ENCODE peak calls at places on chromosome 3, in nine cellular contexts. N is hepatocyte; D is LNCaP clone FGC; O is left ventricle myocardium inferior; H is GM12864; U is effector memory CD4-positive, alpha-beta T cell; W is fibroblast of mammary gland; Z is bronchial epithelial cell; B is tibial nerve. Q is an unnamed sample.

GRCh38 chr3:168165390-168166269 is 69.9 kb upstream of the GOLIM4 start:
- DNase-seq in N (peak), D (peak), O (no peak), H (peak), U (no peak), W (peak), Z (peak), B (peak), Q (peak)

GRCh38 chr3:181446741-181447140 is 265.0 kb upstream of the SOX2 start:
- DNase-seq in N (no peak), D (no peak), O (no peak), H (no peak), U (no peak), W (no peak), Z (peak), B (no peak), Q (no peak)

GRCh38 chr3:57967590-57967989 is 40.6 kb upstream of the FLNB start:
- DNase-seq in N (no peak), D (no peak), O (no peak), H (no peak), U (no peak), W (no peak), Z (no peak), B (no peak), Q (no peak)

GRCh38 chr3:141261472-141262171 is 30.0 kb downstream of the PXYLP1 start:
- DNase-seq in N (no peak), D (no peak), O (no peak), H (no peak), U (no peak), W (no peak), Z (no peak), B (no peak), Q (no peak)

GRCh38 chr3:187165144-187165543 is 25.8 kb upstream of the RPL39L start:
- DNase-seq in N (peak), D (peak), O (no peak), H (peak), U (peak), W (peak), Z (peak), B (peak), Q (peak)

GRCh38 chr3:43810797-43811196 is 120.1 kb downstream of the ABHD5 start:
- DNase-seq in N (no peak), D (no peak), O (no peak), H (no peak), U (no peak), W (no peak), Z (peak), B (no peak), Q (no peak)

GRCh38 chr3:123719785-123720531 is 135.1 kb upstream of the HACD2 start:
- DNase-seq in N (no peak), D (no peak), O (peak), H (no peak), U (no peak), W (no peak), Z (peak), B (no peak), Q (no peak)

GRCh38 chr3:33980252-33980651 is 181.8 kb downstream of the PDCD6IP start:
- DNase-seq in N (peak), D (peak), O (no peak), H (no peak), U (no peak), W (peak), Z (peak), B (peak), Q (peak)

GRCh38 chr3:11717301-11717700 is 73.6 kb upstream of the VGLL4 start:
- DNase-seq in N (no peak), D (no peak), O (no peak), H (no peak), U (no peak), W (no peak), Z (no peak), B (no peak), Q (peak)

GRCh38 chr3:108073712-108074431 is 17.0 kb downstream of the CD47 start:
- DNase-seq in N (no peak), D (no peak), O (no peak), H (no peak), U (no peak), W (peak), Z (peak), B (no peak), Q (peak)

GRCh38 chr3:87997298-87997697 is 61.5 kb downstream of the CGGBP1 start:
- DNase-seq in N (no peak), D (no peak), O (no peak), H (no peak), U (no peak), W (peak), Z (peak), B (peak), Q (peak)

GRCh38 chr3:72335458-72336050 is 512.7 kb downstream of the SHQ1 start:
- DNase-seq in N (no peak), D (no peak), O (no peak), H (no peak), U (no peak), W (peak), Z (no peak), B (no peak), Q (peak)

GRCh38 chr3:33117461-33117860 is 3.6 kb downstream of the CRTAP start:
- DNase-seq in N (no peak), D (no peak), O (no peak), H (no peak), U (no peak), W (peak), Z (no peak), B (no peak), Q (no peak)

GRCh38 chr3:36681867-36682266 is 82.5 kb downstream of the DCLK3 start:
- DNase-seq in N (no peak), D (no peak), O (no peak), H (peak), U (no peak), W (no peak), Z (no peak), B (no peak), Q (no peak)

GRCh38 chr3:128388932-128389331 is 77.8 kb downstream of the DNAJB8 start:
- DNase-seq in N (no peak), D (no peak), O (no peak), H (no peak), U (no peak), W (no peak), Z (no peak), B (no peak), Q (no peak)

GRCh38 chr3:67564008-67564407 is 90.4 kb downstream of the SUCLG2 start:
- DNase-seq in N (no peak), D (no peak), O (no peak), H (no peak), U (no peak), W (no peak), Z (no peak), B (no peak), Q (peak)

GRCh38 chr3:50612973-50613851 is 1.6 kb upstream of the CISH start:
- DNase-seq in N (no peak), D (no peak), O (no peak), H (no peak), U (no peak), W (no peak), Z (no peak), B (no peak), Q (no peak)
- H3K4me3 ChIP-seq in N (no peak), D (no peak), O (peak), H (no peak), U (peak), W (no peak), Z (no peak), B (no peak), Q (peak)

DNA sequence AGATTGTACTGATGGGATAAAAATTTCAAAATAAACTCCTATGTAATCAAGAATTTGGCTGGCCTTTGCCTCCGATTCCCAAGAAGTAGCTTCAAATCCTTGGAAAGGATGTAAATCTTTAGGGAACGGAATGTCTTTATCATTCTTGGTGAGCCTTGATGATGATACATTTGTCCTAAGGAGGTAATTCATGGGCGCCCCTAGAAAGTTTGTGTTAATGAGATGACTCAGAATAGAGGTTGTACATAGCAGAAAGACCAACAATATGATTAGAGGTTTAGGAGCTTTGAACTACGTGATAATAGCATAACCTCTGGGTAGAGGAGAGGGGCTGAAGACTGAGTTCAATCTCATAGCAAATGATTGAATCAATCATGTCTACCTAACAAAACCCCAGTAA is 248.6 kb upstream of the SLITRK3 start:
- DNase-seq in N (no peak), D (no peak), O (no peak), H (no peak), U (no peak), W (peak), Z (no peak), B (no peak), Q (no peak)
- H3K4me3 ChIP-seq in N (no peak), D (no peak), O (no peak), H (no peak), U (no peak), W (no peak), Z (no peak), B (no peak), Q (no peak)

DNA sequence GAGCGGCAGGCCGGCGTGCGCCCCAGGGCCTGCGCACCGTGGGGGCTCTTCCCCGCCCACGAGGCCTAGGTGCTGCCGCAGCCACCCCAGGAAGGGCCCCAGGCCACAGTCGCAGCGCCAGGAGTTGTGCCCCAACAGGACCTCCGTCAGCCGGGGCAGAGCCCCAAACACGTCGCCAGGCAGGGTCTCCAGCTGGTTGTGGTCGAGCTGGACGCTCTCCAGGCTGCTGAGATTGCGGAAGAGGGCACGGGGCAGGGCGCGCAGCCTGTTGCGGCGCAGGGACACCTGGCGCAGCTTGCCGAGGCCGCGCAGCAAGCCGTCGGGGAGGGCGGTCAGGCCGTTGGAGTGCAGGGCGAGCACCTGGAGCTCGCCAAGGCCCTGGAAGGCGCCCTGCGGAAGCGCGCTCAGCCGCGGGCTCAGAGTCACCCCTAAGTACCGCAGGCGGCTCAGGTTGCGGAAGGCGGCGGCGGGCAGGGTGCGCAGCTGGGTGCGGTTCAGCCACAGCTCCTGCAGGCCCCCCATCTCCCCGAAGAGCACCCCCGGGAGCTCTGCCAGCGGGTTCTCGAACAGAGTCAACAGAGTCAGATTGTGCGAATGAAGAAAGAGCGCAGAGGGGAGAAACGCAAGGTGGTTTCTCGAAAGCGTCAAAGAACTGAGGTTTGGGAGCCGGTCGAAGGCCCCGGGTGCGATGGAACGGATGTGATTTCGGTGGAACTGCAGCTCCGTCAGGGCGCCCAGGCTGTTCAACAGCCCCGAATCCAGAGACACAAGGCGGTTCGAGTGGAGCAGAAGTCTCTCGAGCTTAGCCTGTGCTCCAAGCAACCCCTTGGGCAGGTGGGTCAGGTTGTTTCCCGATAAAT is 1.9 kb downstream of the GP5 start:
- DNase-seq in N (no peak), D (no peak), O (no peak), H (no peak), U (no peak), W (no peak), Z (peak), B (no peak), Q (no peak)
- H3K4me3 ChIP-seq in N (no peak), D (no peak), O (peak), H (peak), U (peak), W (no peak), Z (peak), B (no peak), Q (no peak)

DNA sequence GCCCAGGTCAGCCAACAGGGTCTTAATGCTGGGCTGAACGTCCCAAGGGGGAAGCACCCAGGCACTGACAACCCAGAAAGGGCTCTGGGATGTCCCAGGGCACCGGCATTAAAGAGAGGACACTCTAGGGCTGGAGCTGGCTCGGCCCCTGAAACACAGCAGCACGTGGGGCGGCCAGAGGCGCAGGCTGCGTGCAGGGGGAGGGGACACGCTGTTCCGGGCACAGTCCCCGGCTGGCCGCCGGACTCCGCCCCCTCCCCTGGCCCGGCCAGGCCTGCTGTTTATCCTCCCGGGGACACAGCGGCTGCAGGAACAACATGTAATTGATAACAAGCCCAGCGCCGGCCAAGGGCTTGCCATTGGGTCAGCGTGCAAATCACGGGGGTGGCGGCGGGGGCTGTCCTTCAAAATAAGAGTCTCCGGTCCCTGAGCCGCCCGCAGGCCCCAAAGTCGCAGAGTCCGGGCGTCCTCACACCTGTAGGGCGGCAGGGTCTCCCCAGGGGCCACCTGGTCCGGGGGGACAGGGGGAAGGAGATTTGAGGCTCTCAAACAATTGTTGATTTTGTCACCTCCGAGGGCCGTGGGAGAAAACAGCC is 1.3 kb downstream of the KLF15 start:
- DNase-seq in N (peak), D (peak), O (peak), H (no peak), U (no peak), W (peak), Z (no peak), B (peak), Q (peak)
- H3K4me3 ChIP-seq in N (peak), D (peak), O (peak), H (no peak), U (peak), W (peak), Z (peak), B (peak), Q (peak)

GRCh38 chr3:61780455-61781239 is 219.3 kb downstream of the PTPRG start:
- DNase-seq in N (no peak), D (no peak), O (no peak), H (no peak), U (no peak), W (no peak), Z (peak), B (no peak), Q (no peak)

GRCh38 chr3:61789861-61790260 is 228.5 kb downstream of the PTPRG start:
- DNase-seq in N (no peak), D (no peak), O (no peak), H (no peak), U (no peak), W (no peak), Z (no peak), B (no peak), Q (no peak)

GRCh38 chr3:61788623-61789507 is 227.5 kb downstream of the PTPRG start:
- DNase-seq in N (no peak), D (no peak), O (no peak), H (no peak), U (no peak), W (no peak), Z (no peak), B (no peak), Q (no peak)

DNA sequence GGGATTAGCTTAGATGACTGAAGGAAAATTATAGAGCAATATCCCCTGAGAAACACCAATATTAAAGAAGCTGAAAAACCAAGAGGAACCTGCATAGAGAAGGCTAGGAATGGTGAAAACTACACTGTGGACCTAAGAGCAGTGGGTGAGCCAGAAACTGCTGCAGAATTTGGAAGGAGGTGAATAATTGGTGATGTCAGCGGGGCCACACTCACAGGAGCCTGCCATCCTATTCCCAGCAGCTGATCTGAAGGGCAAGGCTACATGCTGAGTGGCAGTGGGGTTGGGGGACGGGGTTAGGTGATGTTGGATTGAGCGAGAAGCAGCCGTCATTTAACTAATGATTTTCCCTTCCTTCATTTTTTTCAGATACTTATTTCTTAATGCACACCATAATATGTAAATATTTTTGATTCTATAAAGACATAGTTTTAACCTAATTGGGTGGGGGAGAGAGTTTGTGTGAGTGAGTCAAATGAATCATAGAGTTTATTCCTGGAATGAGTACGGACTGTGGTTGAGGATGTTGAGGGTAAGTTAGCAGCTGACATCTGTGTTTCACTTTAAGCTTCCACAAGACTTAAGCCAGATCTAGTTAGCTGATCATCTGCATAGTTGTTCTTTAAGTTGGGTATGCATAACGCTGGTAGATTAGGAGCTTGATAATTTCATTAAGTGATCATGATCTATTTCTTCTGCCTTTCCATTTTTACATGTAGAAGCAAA is 222.8 kb downstream of the PTPRG start:
- DNase-seq in N (no peak), D (no peak), O (no peak), H (no peak), U (no peak), W (peak), Z (peak), B (no peak), Q (peak)
- H3K4me3 ChIP-seq in N (no peak), D (no peak), O (no peak), H (no peak), U (no peak), W (no peak), Z (no peak), B (no peak), Q (no peak)